ENCODE peak calls at places on chromosomes 12 and 14, in nine cellular contexts. One of them, this sample, is unnamed.

GRCh38 chr14:95163666-95164065 is 6.3 kb upstream of the DICER1 start:
- DNase-seq in hypothalamus: no peak
- DNase-seq in GM20000: no peak
- DNase-seq in iPS-NIHi11: no peak
- DNase-seq in activated CD4-positive, alpha-beta T cell treated with anti-CD3 and anti-CD28 coated beads for 1 hour: no peak
- DNase-seq in stimulated activated CD4-positive, alpha-beta T cell treated with anti-CD3 and anti-CD28 coated beads, Interleukin-4, amount 100 ng/mL, for 1 hour: no peak
- DNase-seq in DMS 273 treated with DMSO at 0.1 percent for 48 hours: no peak
- DNase-seq in IMR-90: no peak
- DNase-seq in pulmonary artery endothelial cell: no peak
- DNase-seq in this sample: no peak

GRCh38 chr14:101562659-101563351 is 1.5 kb downstream of the DIO3 start:
- DNase-seq in hypothalamus: no peak
- DNase-seq in GM20000: no peak
- DNase-seq in iPS-NIHi11: no peak
- DNase-seq in activated CD4-positive, alpha-beta T cell treated with anti-CD3 and anti-CD28 coated beads for 1 hour: no peak
- DNase-seq in stimulated activated CD4-positive, alpha-beta T cell treated with anti-CD3 and anti-CD28 coated beads, Interleukin-4, amount 100 ng/mL, for 1 hour: no peak
- DNase-seq in DMS 273 treated with DMSO at 0.1 percent for 48 hours: no peak
- DNase-seq in IMR-90: no peak
- DNase-seq in pulmonary artery endothelial cell: no peak
- DNase-seq in this sample: no peak

GRCh38 chr12:5442251-5443006 is 10.5 kb downstream of the NTF3 start:
- DNase-seq in hypothalamus: no peak
- DNase-seq in GM20000: peak
- DNase-seq in iPS-NIHi11: peak
- DNase-seq in activated CD4-positive, alpha-beta T cell treated with anti-CD3 and anti-CD28 coated beads for 1 hour: no peak
- DNase-seq in stimulated activated CD4-positive, alpha-beta T cell treated with anti-CD3 and anti-CD28 coated beads, Interleukin-4, amount 100 ng/mL, for 1 hour: no peak
- DNase-seq in DMS 273 treated with DMSO at 0.1 percent for 48 hours: no peak
- DNase-seq in IMR-90: peak
- DNase-seq in pulmonary artery endothelial cell: no peak
- DNase-seq in this sample: peak

GRCh38 chr14:106380740-106381139 is 854.4 kb downstream of the TMEM121 start:
- DNase-seq in hypothalamus: no peak
- DNase-seq in GM20000: no peak
- DNase-seq in iPS-NIHi11: no peak
- DNase-seq in activated CD4-positive, alpha-beta T cell treated with anti-CD3 and anti-CD28 coated beads for 1 hour: no peak
- DNase-seq in stimulated activated CD4-positive, alpha-beta T cell treated with anti-CD3 and anti-CD28 coated beads, Interleukin-4, amount 100 ng/mL, for 1 hour: no peak
- DNase-seq in DMS 273 treated with DMSO at 0.1 percent for 48 hours: no peak
- DNase-seq in IMR-90: no peak
- DNase-seq in pulmonary artery endothelial cell: no peak
- DNase-seq in this sample: no peak

GRCh38 chr14:68627050-68627867 is 165.6 kb downstream of the ZFP36L1 start:
- DNase-seq in hypothalamus: no peak
- DNase-seq in GM20000: no peak
- DNase-seq in iPS-NIHi11: no peak
- DNase-seq in activated CD4-positive, alpha-beta T cell treated with anti-CD3 and anti-CD28 coated beads for 1 hour: no peak
- DNase-seq in stimulated activated CD4-positive, alpha-beta T cell treated with anti-CD3 and anti-CD28 coated beads, Interleukin-4, amount 100 ng/mL, for 1 hour: no peak
- DNase-seq in DMS 273 treated with DMSO at 0.1 percent for 48 hours: no peak
- DNase-seq in IMR-90: no peak
- DNase-seq in pulmonary artery endothelial cell: no peak
- DNase-seq in this sample: no peak

GRCh38 chr12:103495158-103495782 is 498 bp downstream of the C12orf42 start:
- DNase-seq in hypothalamus: no peak
- DNase-seq in GM20000: peak
- DNase-seq in iPS-NIHi11: peak
- DNase-seq in activated CD4-positive, alpha-beta T cell treated with anti-CD3 and anti-CD28 coated beads for 1 hour: peak
- DNase-seq in stimulated activated CD4-positive, alpha-beta T cell treated with anti-CD3 and anti-CD28 coated beads, Interleukin-4, amount 100 ng/mL, for 1 hour: peak
- DNase-seq in DMS 273 treated with DMSO at 0.1 percent for 48 hours: peak
- DNase-seq in IMR-90: no peak
- DNase-seq in pulmonary artery endothelial cell: no peak
- DNase-seq in this sample: no peak

GRCh38 chr12:18462437-18462836 is 201.1 kb downstream of the PIK3C2G start:
- DNase-seq in hypothalamus: no peak
- DNase-seq in GM20000: no peak
- DNase-seq in iPS-NIHi11: no peak
- DNase-seq in activated CD4-positive, alpha-beta T cell treated with anti-CD3 and anti-CD28 coated beads for 1 hour: no peak
- DNase-seq in stimulated activated CD4-positive, alpha-beta T cell treated with anti-CD3 and anti-CD28 coated beads, Interleukin-4, amount 100 ng/mL, for 1 hour: no peak
- DNase-seq in DMS 273 treated with DMSO at 0.1 percent for 48 hours: no peak
- DNase-seq in IMR-90: peak
- DNase-seq in pulmonary artery endothelial cell: peak
- DNase-seq in this sample: no peak

GRCh38 chr12:57759360-57759980 is 4.6 kb downstream of the MARCHF9 start:
- DNase-seq in hypothalamus: no peak
- DNase-seq in GM20000: peak
- DNase-seq in iPS-NIHi11: peak
- DNase-seq in activated CD4-positive, alpha-beta T cell treated with anti-CD3 and anti-CD28 coated beads for 1 hour: no peak
- DNase-seq in stimulated activated CD4-positive, alpha-beta T cell treated with anti-CD3 and anti-CD28 coated beads, Interleukin-4, amount 100 ng/mL, for 1 hour: peak
- DNase-seq in DMS 273 treated with DMSO at 0.1 percent for 48 hours: no peak
- DNase-seq in IMR-90: no peak
- DNase-seq in pulmonary artery endothelial cell: no peak
- DNase-seq in this sample: no peak

GRCh38 chr14:68013326-68013725 is 193.7 kb downstream of the RAD51B start:
- DNase-seq in hypothalamus: no peak
- DNase-seq in GM20000: no peak
- DNase-seq in iPS-NIHi11: no peak
- DNase-seq in activated CD4-positive, alpha-beta T cell treated with anti-CD3 and anti-CD28 coated beads for 1 hour: no peak
- DNase-seq in stimulated activated CD4-positive, alpha-beta T cell treated with anti-CD3 and anti-CD28 coated beads, Interleukin-4, amount 100 ng/mL, for 1 hour: no peak
- DNase-seq in DMS 273 treated with DMSO at 0.1 percent for 48 hours: no peak
- DNase-seq in IMR-90: no peak
- DNase-seq in pulmonary artery endothelial cell: no peak
- DNase-seq in this sample: no peak

GRCh38 chr12:111038075-111038474 is 117.7 kb upstream of the MYL2 start:
- DNase-seq in hypothalamus: no peak
- DNase-seq in GM20000: no peak
- DNase-seq in iPS-NIHi11: no peak
- DNase-seq in activated CD4-positive, alpha-beta T cell treated with anti-CD3 and anti-CD28 coated beads for 1 hour: no peak
- DNase-seq in stimulated activated CD4-positive, alpha-beta T cell treated with anti-CD3 and anti-CD28 coated beads, Interleukin-4, amount 100 ng/mL, for 1 hour: no peak
- DNase-seq in DMS 273 treated with DMSO at 0.1 percent for 48 hours: no peak
- DNase-seq in IMR-90: no peak
- DNase-seq in pulmonary artery endothelial cell: no peak
- DNase-seq in this sample: no peak

GRCh38 chr12:647039-647712 is 16.1 kb downstream of the NINJ2 start:
- DNase-seq in hypothalamus: no peak
- DNase-seq in GM20000: no peak
- DNase-seq in iPS-NIHi11: no peak
- DNase-seq in activated CD4-positive, alpha-beta T cell treated with anti-CD3 and anti-CD28 coated beads for 1 hour: no peak
- DNase-seq in stimulated activated CD4-positive, alpha-beta T cell treated with anti-CD3 and anti-CD28 coated beads, Interleukin-4, amount 100 ng/mL, for 1 hour: no peak
- DNase-seq in DMS 273 treated with DMSO at 0.1 percent for 48 hours: no peak
- DNase-seq in IMR-90: no peak
- DNase-seq in pulmonary artery endothelial cell: no peak
- DNase-seq in this sample: no peak